ENCODE peak calls at places on chromosomes 7 and 10, in ten cellular contexts. Q is ELR; T is posterior vena cava; S is lower leg skin; A is KG1; I is HT1080; V is mucosa of descending colon; X is amniotic epithelial cell; G is SHP77 treated with DMSO at 0.1 percent for 48 hours; K is activated T-cell treated with anti-CD3 and anti-CD28 coated beads, Interleukin-2, amount 50 U/mL, for 72 hours. D is an unnamed sample.

GRCh38 chr10:88953662-88954061 is 1.1 kb upstream of the ACTA2 start:
- DNase-seq in Q (no peak), T (no peak), S (no peak), A (no peak), I (no peak), V (no peak), X (no peak), G (no peak), K (no peak), D (peak; percentile 79)

GRCh38 chr10:19158358-19158757 is 109.8 kb downstream of the MALRD1 start:
- DNase-seq in Q (no peak), T (no peak), S (no peak), A (no peak), I (no peak), V (no peak), X (no peak), G (no peak), K (no peak), D (no peak)

GRCh38 chr7:112500619-112501018 is 19.8 kb downstream of the LSMEM1 start:
- DNase-seq in Q (peak; percentile 17), T (no peak), S (no peak), A (no peak), I (no peak), V (no peak), X (no peak), G (no peak), K (no peak), D (peak; percentile 13)

GRCh38 chr10:88386204-88386877 is 196.8 kb downstream of the RNLS start:
- DNase-seq in Q (peak; percentile 40), T (no peak), S (no peak), A (peak; percentile 83), I (no peak), V (peak; percentile 74), X (peak; percentile 55), G (no peak), K (no peak), D (peak; percentile 57)

GRCh38 chr7:80154656-80155325 is 20.2 kb downstream of the GNAI1 start:
- DNase-seq in Q (no peak), T (no peak), S (no peak), A (no peak), I (no peak), V (no peak), X (peak; percentile 76), G (no peak), K (no peak), D (no peak)

GRCh38 chr10:100006241-100006886 is 3.4 kb downstream of the DNMBP start:
- DNase-seq in Q (peak; percentile 99), T (no peak), S (peak; percentile 28), A (no peak), I (peak; percentile 99), V (no peak), X (peak; percentile 98), G (no peak), K (peak; percentile 6), D (peak; percentile 33)

GRCh38 chr7:81140775-81141174 is 221.9 kb upstream of the SEMA3C start:
- DNase-seq in Q (no peak), T (no peak), S (no peak), A (peak; percentile 37), I (no peak), V (no peak), X (no peak), G (no peak), K (no peak), D (peak; percentile 94)

GRCh38 chr10:32650246-32650655 is 204.3 kb downstream of the CCDC7 start:
- DNase-seq in Q (peak; percentile 8), T (no peak), S (no peak), A (no peak), I (peak; percentile 37), V (no peak), X (no peak), G (no peak), K (no peak), D (peak; percentile 8)

GRCh38 chr7:29639386-29639785 is 75.8 kb downstream of the PRR15 start:
- DNase-seq in Q (no peak), T (no peak), S (no peak), A (no peak), I (no peak), V (no peak), X (no peak), G (no peak), K (no peak), D (no peak)

GRCh38 chr7:28986723-28987122 is 28.6 kb upstream of the TRIL start:
- DNase-seq in Q (no peak), T (no peak), S (peak; percentile 58), A (no peak), I (no peak), V (no peak), X (peak; percentile 99), G (no peak), K (no peak), D (peak; percentile 47)

GRCh38 chr7:46767071-46767470 is 814.8 kb downstream of the TNS3 start:
- DNase-seq in Q (no peak), T (no peak), S (no peak), A (no peak), I (no peak), V (no peak), X (no peak), G (no peak), K (no peak), D (no peak)

GRCh38 chr10:118107040-118107439 is 60.3 kb upstream of the RAB11FIP2 start:
- DNase-seq in Q (peak; percentile 20), T (no peak), S (no peak), A (no peak), I (no peak), V (no peak), X (no peak), G (no peak), K (no peak), D (no peak)

GRCh38 chr7:142870575-142871259 is 14.8 kb downstream of the TRPV6 start:
- DNase-seq in Q (no peak), T (peak; percentile 48), S (no peak), A (no peak), I (no peak), V (no peak), X (no peak), G (no peak), K (no peak), D (no peak)

GRCh38 chr7:70474639-70475234 is 657.2 kb upstream of the GALNT17 start:
- DNase-seq in Q (no peak), T (no peak), S (no peak), A (no peak), I (no peak), V (no peak), X (no peak), G (no peak), K (no peak), D (no peak)

D was measured in OCI-M1.